ENCODE peak calls at places on chromosomes 13 and 19, in eight cellular contexts. D, B, U, N, E, Q, H and X are unnamed samples. For H3K4me1, the result is how much of the 10 kb centered on the place peaks cover.

GRCh38 chr13:105121221-105121620 is 1414.2 kb downstream of the EFNB2 start:
- DNase-seq in D (peak), B (no peak), U (no peak), N (no peak), E (no peak), Q (no peak), H (no peak), X (no peak)

GRCh38 chr13:108402850-108403249 is 133.3 kb downstream of the TNFSF13B start:
- DNase-seq in D (no peak), B (no peak), U (no peak), N (no peak), E (no peak), Q (no peak), H (no peak), X (no peak)

GRCh38 chr13:80273717-80274116 is 67.2 kb downstream of the SPRY2 start:
- DNase-seq in D (no peak), B (no peak), U (no peak), N (no peak), E (no peak), Q (no peak), H (no peak), X (no peak)

GRCh38 chr19:17086129-17086528 is 10.6 kb downstream of the MYO9B start:
- DNase-seq in D (no peak), B (no peak), U (no peak), N (no peak), E (no peak), Q (no peak), H (no peak), X (no peak)

GRCh38 chr13:79631260-79631659 is 150.3 kb downstream of the NDFIP2 start:
- DNase-seq in D (peak), B (no peak), U (peak), N (no peak), E (peak), Q (no peak), H (no peak), X (peak)

GRCh38 chr13:81171065-81171647 is 830.2 kb upstream of the SPRY2 start:
- DNase-seq in D (peak), B (no peak), U (no peak), N (no peak), E (no peak), Q (no peak), H (no peak), X (no peak)

GRCh38 chr13:93882086-93882651 is 597.3 kb downstream of the DCT start:
- DNase-seq in D (no peak), B (no peak), U (no peak), N (no peak), E (no peak), Q (no peak), H (no peak), X (no peak)

GRCh38 chr13:112688560-112689497 is 1.0 kb upstream of the ATP11A start:
- DNase-seq in D (peak), B (peak), U (no peak), N (no peak), E (peak), Q (no peak), H (no peak), X (peak)

GRCh38 chr13:40496035-40496810 is 170.2 kb downstream of the FOXO1 start:
- DNase-seq in D (no peak), B (no peak), U (no peak), N (no peak), E (no peak), Q (no peak), H (no peak), X (no peak)

GRCh38 chr19:31349160-31349881 is at the start of gene TSHZ3:
- DNase-seq in D (peak), B (peak), U (no peak), N (no peak), E (peak), Q (no peak), H (peak), X (peak)

GRCh38 chr13:24052547-24052981 is 108.0 kb upstream of the SPATA13 start:
- DNase-seq in D (no peak), B (peak), U (no peak), N (no peak), E (peak), Q (no peak), H (no peak), X (no peak)

GRCh38 chr19:47113446-47114348 is at the start of gene ZC3H4:
- DNase-seq in D (peak), B (peak), U (peak), N (peak), E (peak), Q (peak), H (peak), X (peak)
- TF ChIP-seq POLR2A in D (peak), B (peak), U (peak), N (no peak), E (no peak), Q (no peak), H (peak), X (no peak)

GRCh38 chr13:91349992-91350911 is 2.8 kb downstream of the MIR17HG start:
- DNase-seq in D (no peak), B (no peak), U (no peak), N (no peak), E (no peak), Q (no peak), H (no peak), X (no peak)
- H3K4me3 ChIP-seq in D (no peak), B (no peak), U (no peak), N (peak), E (no peak), Q (peak), H (no peak), X (no peak)

DNA sequence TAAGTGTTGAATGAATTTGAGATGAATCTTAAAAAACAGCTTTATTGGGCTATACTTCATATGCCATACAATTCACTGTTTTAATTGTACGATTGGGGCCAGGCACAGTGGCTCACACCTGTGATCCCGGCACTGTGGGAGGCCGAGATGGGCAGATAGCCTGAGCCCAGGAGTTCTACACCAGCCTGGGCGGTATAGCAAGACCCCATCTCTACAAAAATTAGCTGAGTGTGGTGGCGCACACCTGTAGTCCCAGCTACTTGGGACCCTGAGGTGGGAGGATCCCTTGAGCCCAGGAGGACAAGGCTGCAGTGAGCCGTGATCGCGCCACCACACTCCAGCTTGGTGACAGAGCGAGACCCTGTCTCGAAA is 10.3 kb downstream of the ARID3A start:
- DNase-seq in D (no peak), B (no peak), U (no peak), N (no peak), E (no peak), Q (no peak), H (no peak), X (no peak)
- H3K4me1 ChIP-seq in D (under half), B (under half), U (under half), N (under half), E (under half), Q (under half), H (under half), X (under half)

GRCh38 chr19:38849746-38850230 is at the start of gene HNRNPL:
- DNase-seq in D (no peak), B (peak), U (no peak), N (no peak), E (no peak), Q (peak), H (no peak), X (no peak)
- TF ChIP-seq POLR2A in D (peak), B (peak), U (peak), N (peak), E (peak), Q (peak), H (peak), X (peak)

DNA sequence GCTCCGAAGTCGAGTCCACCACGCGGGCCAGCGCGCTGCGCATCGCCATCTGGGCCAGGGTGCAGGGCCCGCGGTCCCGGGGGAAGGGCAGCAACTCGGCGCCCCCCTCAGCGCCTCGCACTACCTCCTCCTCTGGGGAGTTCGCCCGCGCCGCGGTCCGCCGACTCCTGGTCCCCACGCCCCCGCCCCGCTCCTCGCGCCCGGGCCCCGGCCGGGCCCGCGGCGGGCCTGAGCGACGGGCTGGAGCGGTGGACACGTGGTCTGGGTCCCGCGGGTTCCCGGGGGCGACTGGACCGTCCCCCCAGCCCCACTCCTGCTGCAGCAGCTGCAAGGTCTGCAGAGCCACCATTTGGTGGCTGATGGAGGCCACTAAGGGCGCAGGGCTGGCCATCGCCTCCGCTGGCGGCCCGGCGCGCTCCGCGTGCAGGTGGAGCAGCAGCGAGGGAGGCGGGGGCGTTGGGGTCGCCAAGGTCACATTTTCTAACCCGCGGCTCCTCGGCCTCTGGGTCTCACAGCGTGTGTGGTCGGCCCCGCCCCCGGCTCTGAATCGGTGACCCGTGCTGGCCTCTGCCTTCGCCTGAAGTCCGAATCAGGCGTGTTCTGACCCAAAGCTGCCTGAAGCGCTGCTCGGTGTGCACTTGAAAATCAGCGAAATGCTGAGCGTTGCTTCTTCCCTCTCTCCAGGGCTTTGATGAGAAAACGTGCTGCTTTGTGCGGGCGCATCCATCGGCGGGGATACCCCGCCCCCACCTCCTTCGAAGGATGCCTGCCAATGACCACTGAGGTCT is at the start of gene DLEU7:
- DNase-seq in D (no peak), B (no peak), U (no peak), N (no peak), E (no peak), Q (no peak), H (peak), X (peak)
- H3K4me3 ChIP-seq in D (no peak), B (peak), U (no peak), N (no peak), E (no peak), Q (peak), H (peak), X (peak)

GRCh38 chr19:46861691-46862503 is 1.1 kb downstream of the ARHGAP35 start:
- DNase-seq in D (peak), B (peak), U (no peak), N (no peak), E (no peak), Q (no peak), H (no peak), X (peak)
- H3K4me1 ChIP-seq in D (under half), B (half or more), U (under half), N (under half), E (under half), Q (under half), H (under half), X (half or more)

DNA sequence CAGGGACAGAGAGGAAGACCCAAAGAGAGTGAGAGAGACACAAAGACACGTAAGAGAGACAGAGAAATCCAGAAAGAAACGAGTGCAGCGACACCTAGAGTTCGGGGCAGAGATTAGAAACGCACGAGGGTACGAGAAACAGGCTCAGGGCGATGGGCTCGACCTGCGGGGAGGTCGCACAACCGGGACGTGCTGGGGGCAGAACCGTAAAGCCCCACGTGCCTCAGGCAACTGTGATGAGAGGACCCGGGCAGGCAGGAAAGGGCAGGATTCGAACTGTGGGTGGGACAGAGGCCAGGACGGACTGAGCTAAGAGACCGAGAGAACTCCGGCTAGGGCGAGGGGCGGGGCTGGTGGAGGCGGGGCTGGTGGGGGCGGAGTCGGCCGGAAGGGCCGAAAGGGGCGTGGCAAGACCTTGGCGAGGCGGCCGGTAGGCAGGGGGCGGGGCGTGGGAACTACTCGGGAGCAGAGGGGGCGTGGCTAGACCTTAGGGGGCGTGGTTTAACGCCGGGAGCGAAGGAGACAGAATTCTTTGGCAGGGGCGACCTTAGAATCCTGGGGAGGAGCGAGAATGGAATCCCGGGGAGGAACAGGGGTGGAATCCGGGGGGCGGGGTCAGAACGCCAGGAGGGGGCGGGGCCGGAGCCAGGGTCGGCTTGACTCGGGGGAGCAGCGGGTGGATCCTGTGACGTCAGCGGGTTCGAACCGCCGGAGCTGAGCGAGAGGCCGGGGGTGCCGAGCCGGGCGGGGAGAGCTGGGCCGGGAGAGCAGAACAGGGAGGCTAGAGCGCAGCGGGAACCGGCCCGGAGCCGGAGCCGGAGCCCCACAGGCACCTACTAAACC is at the start of gene NECTIN2:
- DNase-seq in D (peak), B (peak), U (peak), N (peak), E (peak), Q (peak), H (peak), X (peak)
- TF ChIP-seq POLR2A in D (peak), B (peak), U (peak), N (no peak), E (peak), Q (peak), H (peak), X (peak)

GRCh38 chr13:102729560-102730275 is 34.9 kb upstream of the METTL21C start:
- DNase-seq in D (peak), B (no peak), U (no peak), N (no peak), E (no peak), Q (no peak), H (no peak), X (no peak)
- H3K4me3 ChIP-seq in D (no peak), B (no peak), U (no peak), N (no peak), E (no peak), Q (no peak), H (no peak), X (no peak)

GRCh38 chr13:18946738-18947137 is 234.9 kb downstream of the TUBA3C start:
- DNase-seq in D (no peak), B (no peak), U (peak), N (no peak), E (no peak), Q (no peak), H (no peak), X (no peak)

GRCh38 chr13:18948664-18949488 is 232.7 kb downstream of the TUBA3C start:
- DNase-seq in D (no peak), B (no peak), U (no peak), N (no peak), E (no peak), Q (no peak), H (no peak), X (no peak)

GRCh38 chr13:18947376-18947977 is 234.1 kb downstream of the TUBA3C start:
- DNase-seq in D (no peak), B (no peak), U (no peak), N (no peak), E (no peak), Q (no peak), H (no peak), X (no peak)

GRCh38 chr13:18949489-18949761 is 232.2 kb downstream of the TUBA3C start:
- DNase-seq in D (no peak), B (no peak), U (no peak), N (no peak), E (no peak), Q (no peak), H (no peak), X (no peak)

DNA sequence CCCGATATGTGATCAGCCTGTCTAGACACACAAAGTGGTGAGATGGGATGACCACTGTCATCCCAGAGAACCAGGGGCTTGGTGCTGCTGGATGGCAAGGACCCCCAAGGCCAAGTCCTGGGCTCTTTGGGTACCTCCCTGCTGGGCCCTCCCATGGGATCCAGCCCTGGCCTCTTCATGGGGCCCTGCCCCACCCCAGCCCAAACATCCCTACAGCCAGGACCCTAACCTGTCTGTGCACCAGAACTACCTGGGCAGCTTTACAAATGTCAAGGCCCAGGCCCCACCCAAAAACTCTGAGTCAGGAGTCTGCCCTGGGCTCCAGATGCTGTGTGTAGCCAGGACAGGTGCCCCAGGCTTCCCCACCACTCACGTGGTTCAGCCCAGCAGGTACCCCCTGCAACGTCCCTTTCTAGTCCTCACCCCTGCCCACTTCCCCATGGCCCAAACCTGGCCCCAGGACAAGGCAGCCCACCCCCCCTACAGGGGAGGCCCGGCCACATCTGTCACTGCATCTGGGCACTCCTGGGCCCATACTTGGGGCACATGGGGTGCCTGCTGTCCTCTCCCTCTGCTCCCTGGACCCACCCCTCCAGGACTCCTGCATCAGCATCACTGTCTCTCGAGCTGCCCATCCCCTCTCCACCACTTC is 233.5 kb downstream of the TUBA3C start:
- DNase-seq in D (no peak), B (no peak), U (no peak), N (no peak), E (no peak), Q (no peak), H (no peak), X (no peak)
- H3K4me1 ChIP-seq in D (under half), B (under half), U (under half), N (under half), E (under half), Q (under half), H (under half), X (under half)